ENCODE peak calls at places on chromosome 13, in six cellular contexts. J is NCI-H1694 treated with DMSO at 0.1 percent for 48 hours, I is uterus, G is posterior cingulate gyrus, U is NCI-H774, Z is T-cell. K is an unnamed sample.

GRCh38 chr13:43377149-43377548 is 353.8 kb downstream of the DNAJC15 start:
- DNase-seq in J (peak; percentile 54), I (peak; percentile 27), G (no peak), U (no peak), Z (no peak), K (peak; percentile 56)

GRCh38 chr13:105598551-105598950 is 936.9 kb downstream of the EFNB2 start:
- DNase-seq in J (no peak), I (no peak), G (no peak), U (no peak), Z (no peak), K (no peak)

GRCh38 chr13:48278806-48279205 is 24.7 kb upstream of the RB1 start:
- DNase-seq in J (no peak), I (no peak), G (no peak), U (no peak), Z (no peak), K (no peak)

GRCh38 chr13:66402071-66402470 is 828.1 kb downstream of the PCDH9 start:
- DNase-seq in J (no peak), I (no peak), G (no peak), U (no peak), Z (no peak), K (no peak)

GRCh38 chr13:95137096-95137495 is 164.2 kb downstream of the ABCC4 start:
- DNase-seq in J (no peak), I (no peak), G (no peak), U (no peak), Z (no peak), K (no peak)

GRCh38 chr13:75904012-75904411 is 267.9 kb downstream of the LMO7 start:
- DNase-seq in J (peak; percentile 9), I (no peak), G (no peak), U (no peak), Z (no peak), K (no peak)

GRCh38 chr13:39916330-39916729 is 260.9 kb downstream of the COG6 start:
- DNase-seq in J (no peak), I (no peak), G (no peak), U (no peak), Z (no peak), K (no peak)

GRCh38 chr13:51957377-51958216 is 53.7 kb downstream of the ATP7B start:
- DNase-seq in J (peak; percentile 32), I (no peak), G (no peak), U (no peak), Z (no peak), K (peak; percentile 66)

GRCh38 chr13:58097831-58098230 is 466.3 kb downstream of the PCDH17 start:
- DNase-seq in J (no peak), I (no peak), G (no peak), U (no peak), Z (no peak), K (no peak)

GRCh38 chr13:51453308-51453958 is 597 bp upstream of the INTS6 start:
- DNase-seq in J (peak; percentile 62), I (peak; percentile 87), G (peak; percentile 62), U (no peak), Z (peak; percentile 72), K (peak; percentile 72)

K was measured in dorsolateral prefrontal cortex.